ENCODE peak calls at places on chromosome 18, in six cellular contexts. Z is IMR-90, B is neuronal stem cell, W is H9, Q is mesendoderm, A is H1. M is an unnamed sample.

GRCh38 chr18:79613186-79613931 is 66.2 kb upstream of the CTDP1 start:
- DNase-seq in Z (no peak), B (no peak), W (no peak), Q (no peak), A (peak), M (no peak)

GRCh38 chr18:57697434-57697833 is 75.8 kb upstream of the NARS1 start:
- DNase-seq in Z (no peak), B (no peak), W (no peak), Q (no peak), A (no peak), M (no peak)

GRCh38 chr18:9428862-9429661 is 46.3 kb upstream of the RALBP1 start:
- DNase-seq in Z (no peak), B (no peak), W (no peak), Q (no peak), A (no peak), M (no peak)

GRCh38 chr18:79590191-79591039 is 89.2 kb upstream of the CTDP1 start:
- DNase-seq in Z (no peak), B (no peak), W (no peak), Q (no peak), A (no peak), M (no peak)

GRCh38 chr18:78660311-78660710 is 319.3 kb upstream of the SALL3 start:
- DNase-seq in Z (no peak), B (no peak), W (no peak), Q (no peak), A (no peak), M (no peak)

GRCh38 chr18:51510020-51510419 is 312.5 kb upstream of the MEX3C start:
- DNase-seq in Z (no peak), B (no peak), W (no peak), Q (no peak), A (no peak), M (no peak)

GRCh38 chr18:2906522-2907458 is 60.0 kb downstream of the EMILIN2 start:
- DNase-seq in Z (no peak), B (no peak), W (peak), Q (peak), A (peak), M (peak)

GRCh38 chr18:66523219-66523991 is 80.5 kb downstream of the CDH19 start:
- DNase-seq in Z (no peak), B (no peak), W (no peak), Q (no peak), A (no peak), M (no peak)

GRCh38 chr18:14944838-14945237 is 196.9 kb downstream of the ANKRD30B start:
- DNase-seq in Z (no peak), B (no peak), W (no peak), Q (no peak), A (no peak), M (no peak)

GRCh38 chr18:13548106-13548819 is 178.1 kb downstream of the FAM210A start:
- DNase-seq in Z (no peak), B (no peak), W (no peak), Q (peak), A (no peak), M (no peak)

DNA sequence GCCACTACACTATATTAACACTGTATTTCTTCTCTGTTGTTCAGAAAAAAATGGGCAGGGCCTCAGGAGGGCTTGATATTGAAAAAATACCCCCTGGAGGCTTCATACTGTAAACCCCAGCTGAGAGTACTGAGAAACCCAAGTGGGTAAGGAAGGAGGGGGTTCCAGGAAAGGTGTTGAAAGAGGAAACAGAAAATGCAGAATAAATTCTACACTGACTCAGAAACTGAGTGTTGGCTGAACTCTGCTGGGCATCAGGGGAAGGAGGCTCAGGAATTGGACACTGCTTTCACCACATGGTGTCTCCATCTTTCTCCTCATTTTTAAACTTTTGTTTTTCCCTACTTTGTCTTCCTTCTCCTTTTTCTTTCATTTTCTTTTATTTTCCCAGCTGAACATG is 253.7 kb downstream of the DYM start:
- DNase-seq in Z (peak), B (no peak), W (no peak), Q (no peak), A (no peak), M (no peak)
- H2BK15ac ChIP-seq in Z (no peak), B (no peak), W (no peak), Q (no peak), A (no peak), M (no peak)

DNA sequence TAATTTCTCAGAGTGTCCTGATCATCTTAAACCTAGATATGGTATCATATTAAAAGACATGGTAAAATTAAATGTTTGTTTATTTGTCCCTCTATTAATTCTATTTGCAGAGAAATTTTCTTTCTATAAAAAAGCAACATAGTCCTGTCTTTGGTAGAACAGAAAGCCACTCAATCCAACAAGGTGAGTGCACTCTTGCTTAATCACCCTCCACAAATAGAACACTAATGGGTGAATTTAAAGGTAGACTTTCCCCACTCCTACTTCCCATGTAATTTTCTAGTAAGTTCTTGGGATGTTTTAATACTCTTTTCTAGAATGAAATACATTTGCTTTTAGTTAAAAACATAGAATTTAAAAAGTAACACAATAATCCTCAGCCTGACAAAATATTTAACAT is 97.7 kb downstream of the PIGN start:
- DNase-seq in Z (no peak), B (no peak), W (no peak), Q (no peak), A (no peak), M (no peak)
- H2BK15ac ChIP-seq in Z (no peak), B (no peak), W (no peak), Q (no peak), A (no peak), M (no peak)

GRCh38 chr18:37175727-37176126 is 346.8 kb downstream of the KIAA1328 start:
- DNase-seq in Z (no peak), B (no peak), W (no peak), Q (peak), A (no peak), M (no peak)

GRCh38 chr18:37176307-37176934 is 347.5 kb downstream of the KIAA1328 start:
- DNase-seq in Z (no peak), B (no peak), W (no peak), Q (peak), A (no peak), M (no peak)

GRCh38 chr18:37180086-37180485 is 351.2 kb downstream of the KIAA1328 start:
- DNase-seq in Z (no peak), B (no peak), W (no peak), Q (no peak), A (no peak), M (no peak)

GRCh38 chr18:37182340-37183135 is 353.6 kb downstream of the KIAA1328 start:
- DNase-seq in Z (no peak), B (no peak), W (no peak), Q (no peak), A (no peak), M (no peak)

GRCh38 chr18:37179384-37179783 is 350.5 kb downstream of the KIAA1328 start:
- DNase-seq in Z (no peak), B (no peak), W (no peak), Q (no peak), A (no peak), M (no peak)
- H2BK15ac ChIP-seq in Z (no peak), B (no peak), W (no peak), Q (no peak), A (no peak), M (no peak)

DNA sequence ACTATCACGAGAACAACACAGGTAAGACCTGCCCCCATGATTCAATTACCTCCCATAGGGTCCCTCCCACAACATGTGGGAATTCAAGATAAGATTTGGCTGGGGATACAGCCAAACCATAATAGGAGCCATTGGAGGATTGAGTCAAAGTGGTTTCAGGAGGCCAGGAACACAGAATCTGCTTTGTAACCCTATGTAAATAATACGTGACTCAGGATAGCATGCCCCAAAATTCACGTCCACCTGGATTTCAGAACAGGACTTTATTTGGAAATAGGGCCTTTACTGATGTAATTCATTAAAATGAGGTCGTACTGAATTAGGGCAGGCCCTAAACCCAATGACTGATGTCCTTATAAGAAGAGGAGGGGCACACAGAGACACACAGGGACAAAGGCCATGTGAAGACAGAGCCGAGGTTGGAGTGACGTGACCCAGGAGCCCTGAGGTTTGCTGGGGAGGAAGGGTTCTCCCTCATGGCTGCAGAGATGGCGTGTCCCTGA is 16.0 kb upstream of the CNDP2 start:
- DNase-seq in Z (no peak), B (no peak), W (no peak), Q (no peak), A (no peak), M (no peak)
- H2BK15ac ChIP-seq in Z (no peak), B (no peak), W (no peak), Q (no peak), A (no peak), M (no peak)

DNA sequence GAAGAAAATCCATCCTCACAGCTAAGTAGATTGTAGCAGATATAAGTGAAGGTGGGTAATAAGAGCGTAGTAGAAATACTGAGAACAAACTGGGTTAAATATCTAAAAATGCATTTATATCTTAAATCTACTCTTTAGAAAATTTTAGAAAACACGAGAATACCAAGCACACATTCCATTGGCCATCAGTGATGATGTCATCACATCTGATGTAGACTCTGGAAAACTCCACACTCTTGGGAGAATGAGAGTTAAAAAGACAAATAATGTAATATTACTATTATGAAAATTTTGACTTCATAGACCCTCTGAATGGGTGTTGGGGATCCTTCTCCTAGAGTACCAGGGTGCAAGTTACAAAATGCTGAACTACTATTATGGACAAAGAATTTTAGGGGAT is 3.7 kb downstream of the RIOK3 start:
- DNase-seq in Z (no peak), B (no peak), W (no peak), Q (no peak), A (no peak), M (no peak)
- H2BK15ac ChIP-seq in Z (no peak), B (no peak), W (no peak), Q (no peak), A (no peak), M (no peak)

GRCh38 chr18:25931126-25931525 is 159.3 kb downstream of the SS18 start:
- DNase-seq in Z (no peak), B (no peak), W (no peak), Q (no peak), A (no peak), M (no peak)
- H2BK15ac ChIP-seq in Z (no peak), B (no peak), W (no peak), Q (no peak), A (no peak), M (no peak)

DNA sequence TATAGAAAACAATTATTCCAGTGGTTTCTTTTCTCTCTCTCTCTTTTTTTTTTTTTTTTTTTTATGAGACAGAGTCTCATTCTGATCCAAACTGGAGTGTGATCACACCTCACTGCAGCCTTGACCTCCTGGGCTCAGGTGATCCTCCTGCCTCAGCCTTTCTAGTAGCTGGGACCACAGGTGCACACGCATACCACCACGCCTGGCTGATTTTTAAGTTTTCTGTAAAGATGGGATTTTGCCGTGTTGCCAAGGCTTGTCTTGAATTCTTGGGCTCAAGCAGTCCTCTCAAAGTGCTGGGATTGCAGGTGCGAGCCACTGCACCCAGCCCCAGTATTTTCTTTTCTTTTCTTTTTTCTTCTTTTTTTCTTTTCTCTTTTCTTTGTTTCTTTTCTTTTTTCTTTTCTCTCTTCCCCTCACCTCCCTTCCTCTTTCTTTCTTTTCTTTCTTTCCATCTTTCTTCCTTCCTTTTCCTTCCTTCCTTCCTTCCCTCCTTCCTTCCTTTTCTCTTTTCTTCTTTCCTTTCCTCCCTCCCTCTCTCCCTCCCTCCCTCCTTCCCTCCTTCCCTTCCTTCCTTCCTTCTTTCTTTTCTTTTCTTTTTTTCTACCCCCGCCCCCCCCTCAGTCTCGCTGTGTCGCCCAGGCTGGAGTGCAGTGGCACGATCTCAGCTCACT is 76.9 kb downstream of the ZNF532 start:
- DNase-seq in Z (no peak), B (no peak), W (no peak), Q (no peak), A (no peak), M (no peak)
- H2BK15ac ChIP-seq in Z (no peak), B (no peak), W (no peak), Q (no peak), A (no peak), M (no peak)

DNA sequence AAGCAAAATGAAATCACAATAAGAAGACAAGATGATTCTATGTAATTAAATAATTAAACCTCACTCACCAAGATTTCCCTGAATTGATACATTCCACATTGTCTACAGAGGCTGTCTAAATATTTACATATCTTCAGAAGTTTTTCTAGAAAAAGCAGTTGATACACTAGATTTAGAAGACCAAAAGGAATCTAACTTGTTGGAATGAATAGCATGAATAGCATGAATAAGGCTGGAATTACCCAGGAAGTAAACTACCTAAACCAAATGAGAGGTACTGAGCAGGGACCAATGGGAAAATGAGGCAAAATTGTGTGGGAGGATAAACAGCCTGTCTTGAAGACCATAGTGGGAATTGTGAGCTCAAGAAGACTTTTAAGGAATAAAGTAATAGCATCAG is 479.7 kb downstream of the TXNL1 start:
- DNase-seq in Z (peak), B (no peak), W (no peak), Q (no peak), A (no peak), M (no peak)
- H2BK15ac ChIP-seq in Z (peak), B (no peak), W (no peak), Q (no peak), A (no peak), M (no peak)

DNA sequence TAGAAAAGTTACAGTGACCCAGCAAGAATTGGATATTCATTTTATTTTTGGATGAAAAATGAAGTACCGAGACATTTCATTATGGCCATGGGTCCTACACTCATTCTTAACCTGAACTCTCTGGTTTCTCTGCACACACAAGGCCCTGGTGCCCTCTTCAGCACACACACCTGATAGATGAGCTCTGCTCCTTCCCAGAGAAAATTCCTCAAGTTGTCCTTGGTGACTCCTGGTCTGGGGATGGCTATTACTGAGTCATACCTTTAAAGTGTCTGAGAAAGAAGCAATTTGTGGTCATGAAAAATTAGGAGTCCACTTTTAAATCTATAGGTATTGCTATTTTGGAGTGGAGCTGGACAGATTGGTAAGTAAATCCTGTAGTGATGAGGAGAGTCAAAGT is 311.5 kb downstream of the CDH2 start:
- DNase-seq in Z (no peak), B (no peak), W (no peak), Q (no peak), A (no peak), M (no peak)
- H2BK15ac ChIP-seq in Z (no peak), B (no peak), W (no peak), Q (no peak), A (no peak), M (no peak)

GRCh38 chr18:35306588-35307250 is 16.7 kb upstream of the ZSCAN30 start:
- DNase-seq in Z (no peak), B (no peak), W (no peak), Q (no peak), A (no peak), M (peak)
- H2BK15ac ChIP-seq in Z (no peak), B (no peak), W (no peak), Q (no peak), A (no peak), M (no peak)

M was measured in mesenchymal stem cell.